ENCODE peak calls at places on chromosome 6, in five cellular contexts. One of them, this sample, is unnamed.
A peak's percentile ranks its signal among the peaks of the same experiment; 100 is the strongest.

GRCh38 chr6:150069707-150070106 is 786 bp upstream of the ULBP3 start:
- DNase-seq in T follicular helper cell: no peak
- DNase-seq in ACHN: no peak
- DNase-seq in activated CD4-positive, CD25-positive, alpha-beta regulatory T cell: no peak
- DNase-seq in epithelial cell of esophagus: no peak
- DNase-seq in this sample: no peak

GRCh38 chr6:32609731-32610640 is 20.3 kb upstream of the HLA-DRB1 start:
- DNase-seq in ACHN: peak; percentile 96
- DNase-seq in epithelial cell of esophagus: peak; percentile 96
- DNase-seq in T follicular helper cell: peak; percentile 46
- DNase-seq in activated CD4-positive, CD25-positive, alpha-beta regulatory T cell: no peak
- DNase-seq in this sample: no peak

GRCh38 chr6:169896826-169897456 is 145.5 kb downstream of the ERMARD start:
- DNase-seq in epithelial cell of esophagus: no peak
- DNase-seq in activated CD4-positive, CD25-positive, alpha-beta regulatory T cell: no peak
- DNase-seq in T follicular helper cell: no peak
- DNase-seq in ACHN: no peak
- DNase-seq in this sample: no peak

GRCh38 chr6:34718867-34719441 is 22.4 kb upstream of the ILRUN start:
- DNase-seq in epithelial cell of esophagus: peak; percentile 15
- DNase-seq in activated CD4-positive, CD25-positive, alpha-beta regulatory T cell: no peak
- DNase-seq in ACHN: no peak
- DNase-seq in T follicular helper cell: no peak
- DNase-seq in this sample: no peak

GRCh38 chr6:40485795-40486194 is 101.4 kb downstream of the LRFN2 start:
- DNase-seq in T follicular helper cell: no peak
- DNase-seq in activated CD4-positive, CD25-positive, alpha-beta regulatory T cell: no peak
- DNase-seq in epithelial cell of esophagus: no peak
- DNase-seq in ACHN: no peak
- DNase-seq in this sample: no peak

GRCh38 chr6:112800439-112800838 is 453.3 kb downstream of the RFPL4B start:
- DNase-seq in activated CD4-positive, CD25-positive, alpha-beta regulatory T cell: no peak
- DNase-seq in epithelial cell of esophagus: no peak
- DNase-seq in ACHN: no peak
- DNase-seq in T follicular helper cell: no peak
- DNase-seq in this sample: no peak

GRCh38 chr6:166318227-166318626 is 10.0 kb upstream of the PRR18 start:
- DNase-seq in activated CD4-positive, CD25-positive, alpha-beta regulatory T cell: no peak
- DNase-seq in ACHN: no peak
- DNase-seq in T follicular helper cell: no peak
- DNase-seq in epithelial cell of esophagus: no peak
- DNase-seq in this sample: no peak

GRCh38 chr6:20186981-20187380 is 25.3 kb downstream of the MBOAT1 start:
- DNase-seq in activated CD4-positive, CD25-positive, alpha-beta regulatory T cell: no peak
- DNase-seq in T follicular helper cell: no peak
- DNase-seq in epithelial cell of esophagus: no peak
- DNase-seq in ACHN: no peak
- DNase-seq in this sample: no peak

GRCh38 chr6:39654121-39654520 is 71.1 kb downstream of the KIF6 start:
- DNase-seq in ACHN: no peak
- DNase-seq in epithelial cell of esophagus: no peak
- DNase-seq in T follicular helper cell: no peak
- DNase-seq in activated CD4-positive, CD25-positive, alpha-beta regulatory T cell: no peak
- DNase-seq in this sample: no peak

GRCh38 chr6:150169609-150170008 is 26.8 kb downstream of the PPP1R14C start:
- DNase-seq in activated CD4-positive, CD25-positive, alpha-beta regulatory T cell: no peak
- DNase-seq in ACHN: no peak
- DNase-seq in T follicular helper cell: no peak
- DNase-seq in epithelial cell of esophagus: peak; percentile 95
- DNase-seq in this sample: no peak

GRCh38 chr6:63352587-63353281 is 33.0 kb upstream of the LGSN start:
- DNase-seq in T follicular helper cell: no peak
- DNase-seq in activated CD4-positive, CD25-positive, alpha-beta regulatory T cell: no peak
- DNase-seq in epithelial cell of esophagus: peak; percentile 57
- DNase-seq in ACHN: peak; percentile 31
- DNase-seq in this sample: no peak

GRCh38 chr6:168494726-168495125 is 53.7 kb downstream of the SMOC2 start:
- DNase-seq in T follicular helper cell: no peak
- DNase-seq in activated CD4-positive, CD25-positive, alpha-beta regulatory T cell: no peak
- DNase-seq in epithelial cell of esophagus: no peak
- DNase-seq in ACHN: no peak
- DNase-seq in this sample: no peak

GRCh38 chr6:129491436-129491835 is 218.5 kb downstream of the ARHGAP18 start:
- DNase-seq in epithelial cell of esophagus: no peak
- DNase-seq in T follicular helper cell: no peak
- DNase-seq in activated CD4-positive, CD25-positive, alpha-beta regulatory T cell: no peak
- DNase-seq in ACHN: peak; percentile 15
- DNase-seq in this sample: no peak

GRCh38 chr6:136086686-136087085 is 163.4 kb downstream of the MTFR2 start:
- DNase-seq in activated CD4-positive, CD25-positive, alpha-beta regulatory T cell: no peak
- DNase-seq in T follicular helper cell: no peak
- DNase-seq in epithelial cell of esophagus: no peak
- DNase-seq in ACHN: no peak
- DNase-seq in this sample: no peak

GRCh38 chr6:20159781-20160540 is 52.3 kb downstream of the MBOAT1 start:
- DNase-seq in epithelial cell of esophagus: no peak
- DNase-seq in ACHN: no peak
- DNase-seq in activated CD4-positive, CD25-positive, alpha-beta regulatory T cell: no peak
- DNase-seq in T follicular helper cell: no peak
- DNase-seq in this sample: no peak

GRCh38 chr6:155414049-155414448 is 41.6 kb downstream of the NOX3 start:
- DNase-seq in ACHN: no peak
- DNase-seq in activated CD4-positive, CD25-positive, alpha-beta regulatory T cell: no peak
- DNase-seq in T follicular helper cell: no peak
- DNase-seq in epithelial cell of esophagus: no peak
- DNase-seq in this sample: no peak